ENCODE peak calls at places on chromosomes 1 and 21, in six cellular contexts. O is pancreas, M is tibial artery, A is heart right ventricle, J is suprapubic skin, X is stomach. P is an unnamed sample.

GRCh38 chr1:34827341-34827941 is 32.1 kb downstream of the SMIM12 start:
- DNase-seq in O (no peak), M (no peak), A (no peak), J (no peak), X (no peak), P (no peak)

GRCh38 chr1:21932127-21932526 is 5.0 kb downstream of the HSPG2 start:
- DNase-seq in O (peak; percentile 4), M (peak; percentile 87), A (no peak), J (no peak), X (no peak), P (no peak)

GRCh38 chr1:230158422-230159291 is 91.6 kb downstream of the GALNT2 start:
- DNase-seq in O (no peak), M (no peak), A (no peak), J (peak; percentile 18), X (no peak), P (no peak)

GRCh38 chr21:16358021-16358420 is 628.2 kb downstream of the USP25 start:
- DNase-seq in O (no peak), M (no peak), A (no peak), J (no peak), X (no peak), P (no peak)

GRCh38 chr1:162720996-162721395 is 69.5 kb upstream of the HSD17B7 start:
- DNase-seq in O (no peak), M (no peak), A (no peak), J (no peak), X (no peak), P (no peak)

GRCh38 chr21:27269646-27270045 is 302.8 kb upstream of the ADAMTS5 start:
- DNase-seq in O (no peak), M (no peak), A (no peak), J (no peak), X (no peak), P (no peak)

GRCh38 chr21:45096216-45096615 is 21.8 kb downstream of the ADARB1 start:
- DNase-seq in O (no peak), M (no peak), A (no peak), J (no peak), X (no peak), P (no peak)

GRCh38 chr1:49052102-49052501 is 275.4 kb upstream of the BEND5 start:
- DNase-seq in O (no peak), M (no peak), A (no peak), J (no peak), X (no peak), P (no peak)

GRCh38 chr1:167905182-167905581 is 8.8 kb downstream of the ADCY10 start:
- DNase-seq in O (no peak), M (no peak), A (no peak), J (no peak), X (no peak), P (no peak)

GRCh38 chr21:45488839-45489479 is 53.3 kb downstream of the SLC19A1 start:
- DNase-seq in O (no peak), M (no peak), A (no peak), J (no peak), X (no peak), P (no peak)

GRCh38 chr1:30981172-30981571 is 72.6 kb upstream of the SDC3 start:
- DNase-seq in O (no peak), M (no peak), A (no peak), J (no peak), X (no peak), P (no peak)

GRCh38 chr1:8420318-8420717 is 102.4 kb downstream of the SLC45A1 start:
- DNase-seq in O (no peak), M (no peak), A (no peak), J (no peak), X (no peak), P (peak; percentile 79)

GRCh38 chr1:210310562-210310961 is 18.1 kb upstream of the HHAT start:
- DNase-seq in O (no peak), M (no peak), A (no peak), J (no peak), X (no peak), P (no peak)

GRCh38 chr1:55127827-55128343 is 87.3 kb downstream of the USP24 start:
- DNase-seq in O (no peak), M (no peak), A (no peak), J (no peak), X (no peak), P (no peak)

GRCh38 chr1:183315987-183316758 is 102.0 kb downstream of the NMNAT2 start:
- DNase-seq in O (no peak), M (no peak), A (peak; percentile 19), J (no peak), X (no peak), P (no peak)

GRCh38 chr1:31732751-31733289 is 29.0 kb upstream of the COL16A1 start:
- DNase-seq in O (no peak), M (no peak), A (no peak), J (no peak), X (no peak), P (no peak)

GRCh38 chr1:94325379-94326302 is 88.3 kb upstream of the ARHGAP29 start:
- DNase-seq in O (no peak), M (no peak), A (peak; percentile 59), J (no peak), X (no peak), P (no peak)

GRCh38 chr21:45012661-45013270 is 61.6 kb upstream of the ADARB1 start:
- DNase-seq in O (no peak), M (no peak), A (no peak), J (peak; percentile 56), X (no peak), P (peak; percentile 46)

GRCh38 chr1:21341517-21342078 is 51.3 kb upstream of the ECE1 start:
- DNase-seq in O (no peak), M (no peak), A (no peak), J (no peak), X (no peak), P (no peak)

GRCh38 chr1:6505367-6506209 is 14.1 kb upstream of the PLEKHG5 start:
- DNase-seq in O (no peak), M (no peak), A (no peak), J (no peak), X (no peak), P (no peak)

GRCh38 chr1:59414406-59415133 is 117.7 kb downstream of the FGGY start:
- DNase-seq in O (no peak), M (no peak), A (no peak), J (no peak), X (no peak), P (no peak)

GRCh38 chr1:2107586-2108212 is 57.5 kb downstream of the PRKCZ start:
- DNase-seq in O (no peak), M (no peak), A (no peak), J (peak; percentile 50), X (no peak), P (no peak)

GRCh38 chr1:2108877-2109580 is 58.8 kb downstream of the PRKCZ start:
- DNase-seq in O (peak; percentile 10), M (no peak), A (no peak), J (no peak), X (no peak), P (no peak)

GRCh38 chr1:2106681-2107405 is 56.6 kb downstream of the PRKCZ start:
- DNase-seq in O (peak; percentile 14), M (no peak), A (no peak), J (no peak), X (no peak), P (no peak)

GRCh38 chr1:2109581-2110021 is 59.4 kb downstream of the PRKCZ start:
- DNase-seq in O (peak; percentile 8), M (no peak), A (no peak), J (no peak), X (no peak), P (peak; percentile 11)

GRCh38 chr1:2108213-2108876 is 58.1 kb downstream of the PRKCZ start:
- DNase-seq in O (peak; percentile 30), M (no peak), A (no peak), J (peak; percentile 53), X (no peak), P (no peak)
- H3K4me1 ChIP-seq in O (no peaks in the 10 kb centered on the region), M (no peaks in the 10 kb centered on the region), A (no peaks in the 10 kb centered on the region), J (no peaks in the 10 kb centered on the region), X (peaks cover 13% of the 10 kb centered on the region), P (peaks cover 7% of the 10 kb centered on the region)

GRCh38 chr1:198605426-198605825 is 33.4 kb upstream of the PTPRC start:
- DNase-seq in O (no peak), M (no peak), A (no peak), J (no peak), X (no peak), P (no peak)

GRCh38 chr1:198607714-198608113 is 31.1 kb upstream of the PTPRC start:
- DNase-seq in O (no peak), M (no peak), A (no peak), J (no peak), X (no peak), P (no peak)

GRCh38 chr1:198605880-198606458 is 32.9 kb upstream of the PTPRC start:
- DNase-seq in O (no peak), M (no peak), A (no peak), J (no peak), X (no peak), P (no peak)

GRCh38 chr1:198601936-198602889 is 36.6 kb upstream of the PTPRC start:
- DNase-seq in O (no peak), M (no peak), A (no peak), J (no peak), X (no peak), P (no peak)

DNA sequence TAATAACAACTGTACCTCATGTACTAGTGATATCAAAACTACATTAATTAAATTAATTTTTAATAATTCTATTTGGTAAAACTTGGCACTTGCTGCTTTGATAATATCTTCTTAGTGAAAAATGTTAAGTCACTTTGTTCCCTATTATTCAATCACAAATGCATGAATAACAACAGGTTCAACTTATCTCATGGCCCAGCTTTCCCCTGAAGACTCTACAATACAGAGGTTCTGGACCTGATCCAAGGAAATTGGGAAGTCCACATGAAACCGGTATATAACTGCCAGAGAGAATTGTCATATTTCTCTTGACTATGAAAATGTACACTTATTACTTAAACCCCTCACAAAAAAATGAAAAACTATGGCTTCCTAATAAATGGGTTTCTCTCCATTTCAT is 33.9 kb upstream of the PTPRC start:
- DNase-seq in O (no peak), M (no peak), A (no peak), J (no peak), X (no peak), P (no peak)
- H3K4me1 ChIP-seq in O (no peaks in the 10 kb centered on the region), M (no peaks in the 10 kb centered on the region), A (no peaks in the 10 kb centered on the region), J (no peaks in the 10 kb centered on the region), X (no peaks in the 10 kb centered on the region), P (no peaks in the 10 kb centered on the region)

GRCh38 chr1:3546048-3546384 is 65.3 kb downstream of the MEGF6 start:
- DNase-seq in O (no peak), M (no peak), A (no peak), J (no peak), X (no peak), P (no peak)

GRCh38 chr1:3545363-3546047 is 65.8 kb downstream of the MEGF6 start:
- DNase-seq in O (no peak), M (no peak), A (no peak), J (no peak), X (no peak), P (no peak)

GRCh38 chr1:3542635-3543034 is 68.7 kb downstream of the MEGF6 start:
- DNase-seq in O (no peak), M (no peak), A (no peak), J (no peak), X (no peak), P (no peak)

GRCh38 chr1:3543076-3544049 is 67.9 kb downstream of the MEGF6 start:
- DNase-seq in O (no peak), M (peak; percentile 88), A (no peak), J (no peak), X (no peak), P (no peak)

GRCh38 chr1:3544050-3544977 is 67.0 kb downstream of the MEGF6 start:
- DNase-seq in O (no peak), M (no peak), A (no peak), J (no peak), X (no peak), P (no peak)
- H3K4me1 ChIP-seq in O (no peaks in the 10 kb centered on the region), M (peaks cover 76% of the 10 kb centered on the region), A (peaks cover 42% of the 10 kb centered on the region), J (peaks cover 72% of the 10 kb centered on the region), X (peaks cover 30% of the 10 kb centered on the region), P (peaks cover 6% of the 10 kb centered on the region)

GRCh38 chr1:24745711-24746582 is 700 bp downstream of the CLIC4 start:
- DNase-seq in O (peak; percentile 43), M (peak; percentile 89), A (peak; percentile 58), J (peak; percentile 84), X (peak; percentile 62), P (no peak)
- H3K4me1 ChIP-seq in O (peaks cover 4% of the 10 kb centered on the region), M (peaks cover 13% of the 10 kb centered on the region), A (peaks cover 51% of the 10 kb centered on the region), J (peaks cover 48% of the 10 kb centered on the region), X (peaks cover 49% of the 10 kb centered on the region), P (peaks cover 21% of the 10 kb centered on the region)